ENCODE peak calls at places on chromosomes 1 and 21, in eight cellular contexts. A, T, X, W, G, R, O and I are unnamed samples.

GRCh38 chr1:67135354-67135753 is 584 bp upstream of the C1orf141 start:
- DNase-seq in G (no peak), A (no peak), T (no peak), W (peak), R (no peak), X (no peak), O (no peak), I (no peak)

GRCh38 chr1:219066631-219067349 is 106.9 kb upstream of the LYPLAL1 start:
- DNase-seq in A (no peak), R (no peak), T (peak), X (peak), O (no peak), G (peak), W (peak), I (peak)

GRCh38 chr1:202225131-202225530 is 31.5 kb downstream of the LGR6 start:
- DNase-seq in A (no peak), T (no peak), X (no peak), R (no peak), W (no peak), O (no peak), G (no peak), I (no peak)

GRCh38 chr1:51240096-51240495 is 4.0 kb downstream of the RNF11 start:
- DNase-seq in X (no peak), R (no peak), G (no peak), W (no peak), O (no peak), T (no peak), A (no peak), I (no peak)

GRCh38 chr1:156816561-156817328 is at the start of gene SH2D2A:
- DNase-seq in R (no peak), W (peak), O (peak), G (no peak), X (no peak), A (no peak), T (no peak), I (no peak)

GRCh38 chr1:60859111-60859510 is 223.2 kb upstream of the NFIA start:
- DNase-seq in W (no peak), G (no peak), X (no peak), O (no peak), A (no peak), R (no peak), T (no peak), I (no peak)

GRCh38 chr1:229058111-229058551 is 212.8 kb upstream of the RAB4A start:
- DNase-seq in O (no peak), R (no peak), W (no peak), A (no peak), G (no peak), X (no peak), T (peak), I (no peak)

GRCh38 chr1:244201750-244202149 is 150.7 kb downstream of the ZBTB18 start:
- DNase-seq in W (no peak), O (no peak), A (no peak), R (no peak), T (no peak), X (no peak), G (no peak), I (no peak)

GRCh38 chr1:94621392-94621791 is 79.8 kb upstream of the F3 start:
- DNase-seq in R (no peak), X (no peak), W (peak), A (no peak), O (no peak), T (peak), G (peak), I (no peak)

GRCh38 chr1:162548170-162548569 is 13.4 kb upstream of the UAP1 start:
- DNase-seq in R (no peak), W (no peak), G (no peak), T (no peak), A (no peak), X (no peak), O (no peak), I (no peak)

GRCh38 chr1:33298623-33299277 is 22.1 kb downstream of the A3GALT2 start:
- DNase-seq in T (peak), G (peak), O (no peak), R (peak), A (peak), W (peak), X (peak), I (peak)

GRCh38 chr1:228329887-228330286 is 76.7 kb downstream of the TRIM11 start:
- DNase-seq in G (no peak), A (no peak), W (no peak), R (no peak), T (no peak), O (no peak), X (no peak), I (no peak)

GRCh38 chr1:202815120-202815519 is 4.4 kb downstream of the PCAT6 start:
- DNase-seq in W (no peak), R (no peak), X (no peak), O (no peak), A (peak), T (no peak), G (no peak), I (no peak)

GRCh38 chr1:151290709-151291303 is 8.7 kb downstream of the ZNF687 start:
- DNase-seq in T (no peak), R (no peak), A (no peak), O (no peak), X (no peak), G (no peak), W (peak), I (no peak)

GRCh38 chr1:9872430-9873165 is 37.5 kb downstream of the CTNNBIP1 start:
- DNase-seq in R (no peak), X (no peak), W (no peak), A (no peak), G (no peak), T (no peak), O (no peak), I (no peak)

GRCh38 chr1:113133038-113133437 is 60.0 kb downstream of the LRIG2 start:
- DNase-seq in X (no peak), R (no peak), G (no peak), T (no peak), O (no peak), A (no peak), W (no peak), I (no peak)

GRCh38 chr1:42035205-42035829 is 116.6 kb upstream of the HIVEP3 start:
- DNase-seq in O (no peak), X (peak), T (peak), A (no peak), R (peak), G (peak), W (peak), I (peak)

GRCh38 chr1:44405804-44406743 is 1.0 kb downstream of the RNF220 start:
- DNase-seq in G (no peak), O (no peak), T (peak), X (peak), W (peak), R (peak), A (peak), I (peak)

GRCh38 chr1:11156441-11156840 is 32.7 kb upstream of the ANGPTL7 start:
- DNase-seq in O (no peak), A (no peak), R (no peak), W (no peak), G (no peak), X (peak), T (no peak), I (no peak)

GRCh38 chr1:11151134-11151533 is 38.0 kb upstream of the ANGPTL7 start:
- DNase-seq in O (no peak), W (peak), G (no peak), T (no peak), R (no peak), X (no peak), A (no peak), I (no peak)

GRCh38 chr1:11150326-11150725 is 38.8 kb upstream of the ANGPTL7 start:
- DNase-seq in A (no peak), O (no peak), T (no peak), G (no peak), X (no peak), R (no peak), W (no peak), I (no peak)

GRCh38 chr1:11152755-11153154 is 36.4 kb upstream of the ANGPTL7 start:
- DNase-seq in T (no peak), A (no peak), R (no peak), X (no peak), G (no peak), W (no peak), O (no peak), I (no peak)

GRCh38 chr1:11151854-11152612 is 37.1 kb upstream of the ANGPTL7 start:
- DNase-seq in R (no peak), X (no peak), T (no peak), A (no peak), W (no peak), G (no peak), O (no peak), I (no peak)
- TF ChIP-seq MAX in R (no peak), X (no peak), T (no peak), A (no peak), W (no peak), G (no peak), O (no peak), I (no peak)

DNA sequence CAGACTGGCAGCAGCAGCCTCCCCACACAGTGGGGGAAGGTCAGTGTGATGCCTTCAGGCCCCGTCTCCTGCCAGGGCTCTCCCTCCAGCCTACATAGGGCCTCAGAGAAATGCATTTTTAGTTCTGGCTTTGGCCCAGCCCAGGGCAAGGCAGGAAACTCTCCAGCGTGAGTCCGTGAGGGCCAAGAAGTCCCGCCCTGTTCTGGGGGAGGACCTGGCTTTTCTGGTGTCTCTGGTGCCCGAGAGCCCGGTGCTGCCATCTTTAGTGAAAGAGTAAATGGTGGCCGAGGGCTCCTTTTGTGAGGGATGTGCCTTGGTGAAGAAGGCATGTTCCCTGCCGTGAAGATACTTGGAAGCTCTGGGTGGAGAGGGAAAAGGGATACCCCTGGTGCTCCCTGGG is 14.8 kb upstream of the DIP2A start:
- DNase-seq in A (no peak), W (no peak), G (no peak), T (no peak), R (no peak), O (no peak), X (no peak), I (no peak)
- TF ChIP-seq MAX in A (no peak), W (no peak), G (no peak), T (no peak), R (no peak), O (no peak), X (no peak), I (no peak)

GRCh38 chr1:65425697-65426096 is 5.2 kb downstream of the LEPR start:
- DNase-seq in W (no peak), A (peak), X (peak), G (no peak), T (no peak), R (no peak), O (no peak), I (peak)
- TF ChIP-seq MAX in W (no peak), A (no peak), X (peak), G (peak), T (peak), R (no peak), O (no peak), I (peak)

GRCh38 chr1:25568834-25569598 is 25.6 kb downstream of the LDLRAP1 start:
- DNase-seq in A (peak), R (no peak), W (peak), O (no peak), X (no peak), G (peak), T (no peak), I (peak)
- TF ChIP-seq MAX in A (peak), R (no peak), W (peak), O (no peak), X (no peak), G (no peak), T (no peak), I (no peak)